ENCODE peak calls at places on chromosome 5, in seven cellular contexts. L is activated CD8-positive, alpha-beta memory T cell treated with anti-CD3 and anti-CD28 coated beads, Interleukin-2, amount 50 U/mL, for 4 hours; Y is T-helper 1 cell; J is RWPE1; Z is NCI-H187; T is germinal center; X is GM13976. B is an unnamed sample.

GRCh38 chr5:109644829-109645228 is 44.9 kb upstream of the MAN2A1 start:
- DNase-seq in L (no peak), Y (no peak), J (no peak), Z (no peak), T (no peak), X (no peak), B (no peak)

GRCh38 chr5:149789835-149790234 is 59.7 kb downstream of the PPARGC1B start:
- DNase-seq in L (no peak), Y (no peak), J (no peak), Z (no peak), T (no peak), X (no peak), B (no peak)

GRCh38 chr5:137738947-137739346 is 3.1 kb upstream of the KLHL3 start:
- DNase-seq in L (no peak), Y (no peak), J (no peak), Z (no peak), T (no peak), X (no peak), B (no peak)

GRCh38 chr5:131825404-131826013 is 28.7 kb upstream of the FNIP1 start:
- DNase-seq in L (no peak), Y (no peak), J (no peak), Z (no peak), T (peak; percentile 5), X (peak; percentile 37), B (no peak)

GRCh38 chr5:163504091-163504931 is 1.1 kb upstream of the MAT2B start:
- DNase-seq in L (no peak), Y (no peak), J (peak; percentile 41), Z (no peak), T (peak; percentile 18), X (no peak), B (no peak)

GRCh38 chr5:94849821-94850736 is 231.6 kb downstream of the SLF1 start:
- DNase-seq in L (no peak), Y (peak; percentile 15), J (peak; percentile 46), Z (no peak), T (peak; percentile 46), X (peak; percentile 31), B (peak; percentile 47)

GRCh38 chr5:160169326-160169725 is 50.1 kb upstream of the PWWP2A start:
- DNase-seq in L (no peak), Y (no peak), J (no peak), Z (no peak), T (no peak), X (no peak), B (no peak)

GRCh38 chr5:130571076-130571475 is 594.0 kb downstream of the HINT1 start:
- DNase-seq in L (no peak), Y (no peak), J (no peak), Z (no peak), T (no peak), X (no peak), B (no peak)

GRCh38 chr5:124596595-124597388 is 149.6 kb downstream of the ZNF608 start:
- DNase-seq in L (no peak), Y (no peak), J (peak; percentile 72), Z (no peak), T (no peak), X (no peak), B (no peak)

GRCh38 chr5:14032944-14033343 is 88.5 kb upstream of the DNAH5 start:
- DNase-seq in L (no peak), Y (no peak), J (no peak), Z (no peak), T (no peak), X (no peak), B (no peak)

GRCh38 chr5:16929347-16929746 is 6.7 kb downstream of the MYO10 start:
- DNase-seq in L (no peak), Y (no peak), J (no peak), Z (no peak), T (no peak), X (no peak), B (no peak)

GRCh38 chr5:27682600-27682999 is 644.2 kb upstream of the CDH9 start:
- DNase-seq in L (no peak), Y (no peak), J (no peak), Z (no peak), T (no peak), X (no peak), B (no peak)

GRCh38 chr5:78050888-78051287 is 243.6 kb downstream of the AP3B1 start:
- DNase-seq in L (no peak), Y (no peak), J (no peak), Z (no peak), T (no peak), X (no peak), B (no peak)

GRCh38 chr5:149944666-149945065 is at the start of gene PDE6A:
- DNase-seq in L (no peak), Y (no peak), J (no peak), Z (no peak), T (no peak), X (no peak), B (no peak)

GRCh38 chr5:160105686-160106085 is 13.6 kb downstream of the PWWP2A start:
- DNase-seq in L (no peak), Y (no peak), J (no peak), Z (no peak), T (no peak), X (peak; percentile 50), B (no peak)

GRCh38 chr5:150142800-150143724 is 12.6 kb downstream of the PDGFRB start:
- DNase-seq in L (no peak), Y (no peak), J (peak; percentile 94), Z (no peak), T (no peak), X (no peak), B (no peak)

GRCh38 chr5:115179959-115180709 is 10.4 kb upstream of the TRIM36 start:
- DNase-seq in L (peak; percentile 34), Y (no peak), J (peak; percentile 50), Z (no peak), T (peak; percentile 66), X (peak; percentile 59), B (no peak)

GRCh38 chr5:144004751-144005150 is 165.7 kb downstream of the YIPF5 start:
- DNase-seq in L (no peak), Y (no peak), J (no peak), Z (no peak), T (no peak), X (no peak), B (no peak)

B was measured in NCI-H2107.